ENCODE peak calls at places on chromosomes 7 and 10, in eight cellular contexts. K is body of pancreas, V is suprapubic skin, B is heart left ventricle, O is vagina, A is A549, N is esophagus muscularis mucosa, M is gastrocnemius medialis. Q is an unnamed sample. For H3K4me1, the result is how much of the 10 kb centered on the place peaks cover.

GRCh38 chr10:33005322-33006282 is 47.6 kb upstream of the ITGB1 start:
- DNase-seq in A (peak), K (peak), B (peak), M (peak), O (no peak), V (peak), N (no peak), Q (peak)

GRCh38 chr10:69684020-69684980 is 54.3 kb downstream of the FAM241B start:
- DNase-seq in B (peak), K (peak), O (no peak), V (peak), A (no peak), M (no peak), N (no peak), Q (no peak)

GRCh38 chr7:26365077-26365896 is 73.6 kb downstream of the SNX10 start:
- DNase-seq in O (no peak), M (peak), A (peak), N (no peak), B (no peak), K (peak), V (no peak), Q (no peak)

GRCh38 chr10:4474829-4475228 is 351.2 kb upstream of the AKR1E2 start:
- DNase-seq in M (no peak), V (no peak), N (no peak), O (no peak), B (no peak), A (no peak), K (no peak), Q (no peak)

GRCh38 chr10:131906269-131906639 is 5.4 kb downstream of the PPP2R2D start:
- DNase-seq in K (no peak), B (no peak), N (no peak), V (no peak), M (no peak), O (no peak), A (no peak), Q (no peak)

GRCh38 chr10:14468022-14468421 is 137.3 kb upstream of the FRMD4A start:
- DNase-seq in K (no peak), A (no peak), O (no peak), B (no peak), V (no peak), M (no peak), N (no peak), Q (no peak)

GRCh38 chr7:51055039-51055840 is 261.4 kb downstream of the COBL start:
- DNase-seq in K (no peak), B (no peak), V (no peak), N (peak), M (no peak), O (no peak), A (no peak), Q (peak)

GRCh38 chr10:34078798-34079470 is 736.2 kb downstream of the PARD3 start:
- DNase-seq in M (no peak), B (peak), O (peak), V (no peak), A (no peak), N (peak), K (no peak), Q (no peak)

GRCh38 chr10:30048768-30049507 is 10.4 kb downstream of the JCAD start:
- DNase-seq in K (no peak), N (no peak), O (no peak), V (no peak), M (no peak), B (no peak), A (no peak), Q (no peak)

GRCh38 chr10:3415038-3415736 is 242.6 kb upstream of the PITRM1 start:
- DNase-seq in K (no peak), O (peak), M (no peak), N (no peak), V (peak), A (no peak), B (no peak), Q (peak)

GRCh38 chr10:96073722-96074121 is 30.3 kb downstream of the CCNJ start:
- DNase-seq in V (no peak), N (no peak), O (no peak), B (no peak), A (peak), M (no peak), K (no peak), Q (no peak)

GRCh38 chr10:81177651-81178244 is 640.0 kb downstream of the SH2D4B start:
- DNase-seq in N (no peak), V (no peak), K (no peak), M (no peak), A (peak), B (no peak), O (no peak), Q (no peak)

GRCh38 chr10:50512743-50513416 is 110.9 kb downstream of the SGMS1 start:
- DNase-seq in B (no peak), K (no peak), M (no peak), A (no peak), N (no peak), V (no peak), O (no peak), Q (no peak)

DNA sequence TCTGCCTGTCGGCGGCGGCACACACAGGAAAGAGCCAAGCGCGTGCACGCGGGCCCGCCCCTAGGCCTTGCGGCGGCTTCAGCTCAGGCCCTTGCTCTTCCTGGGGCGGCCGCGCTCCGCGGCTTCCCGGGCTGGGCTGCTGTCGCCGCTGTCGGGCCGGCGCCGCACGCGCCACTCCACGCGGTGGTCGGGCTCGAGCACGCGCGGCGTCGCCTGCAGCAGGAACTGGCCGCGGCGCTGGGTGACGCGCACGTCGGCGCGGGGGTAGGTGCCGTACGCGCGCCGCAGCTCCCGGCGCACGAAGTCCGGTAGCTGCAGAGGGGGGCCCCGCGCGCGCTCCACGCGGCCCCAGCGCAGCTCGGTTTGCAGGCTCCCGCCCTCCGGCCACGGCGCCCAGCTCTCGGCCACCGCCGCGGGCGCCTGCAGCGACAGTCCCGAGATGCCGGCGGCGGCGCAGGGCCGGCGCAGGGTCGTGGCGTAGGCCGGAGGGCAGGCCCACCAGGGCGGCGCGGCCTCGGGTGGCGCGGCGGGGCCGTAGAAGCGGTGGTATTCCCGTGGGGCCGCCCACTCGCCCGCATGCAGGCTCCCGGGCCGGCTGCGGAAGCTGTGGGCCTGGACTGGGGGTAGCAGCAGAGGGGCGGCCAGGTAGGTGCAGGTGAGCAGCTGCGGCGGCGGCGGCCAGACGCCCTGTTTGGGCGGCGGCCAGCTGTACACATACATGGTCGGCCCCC is 804 bp downstream of the C10orf95 start:
- DNase-seq in O (no peak), M (peak), K (peak), A (peak), V (no peak), B (peak), N (no peak), Q (peak)
- TF ChIP-seq POLR2A in O (no peak), M (peak), K (peak), A (peak), V (peak), B (no peak), N (no peak), Q (peak)

GRCh38 chr10:35397953-35398352 is 61.6 kb downstream of the CCNY start:
- DNase-seq in M (no peak), V (no peak), N (no peak), O (no peak), B (no peak), A (no peak), K (no peak), Q (no peak)
- H3K4me1 ChIP-seq in M (half or more), V (under half), N (half or more), O (half or more), B (half or more), A (under half), K (under half), Q (under half)

GRCh38 chr7:158850390-158851174 is 5.8 kb upstream of the DYNC2I1 start:
- DNase-seq in A (no peak), K (no peak), N (no peak), M (no peak), B (no peak), O (no peak), V (no peak), Q (no peak)

GRCh38 chr7:158847451-158847866 is 8.9 kb upstream of the DYNC2I1 start:
- DNase-seq in O (no peak), M (no peak), A (no peak), B (no peak), N (no peak), K (no peak), V (no peak), Q (no peak)

GRCh38 chr7:158846304-158846703 is 10.1 kb upstream of the DYNC2I1 start:
- DNase-seq in O (no peak), V (no peak), A (no peak), N (no peak), B (no peak), M (no peak), K (no peak), Q (no peak)

GRCh38 chr7:158854681-158855081 is 1.7 kb upstream of the DYNC2I1 start:
- DNase-seq in B (no peak), V (no peak), A (no peak), N (no peak), K (no peak), O (no peak), M (no peak), Q (no peak)

GRCh38 chr7:158849553-158850389 is 6.6 kb upstream of the DYNC2I1 start:
- DNase-seq in B (no peak), A (no peak), M (no peak), K (no peak), N (no peak), V (no peak), O (no peak), Q (no peak)
- TF ChIP-seq POLR2A in B (no peak), A (no peak), M (no peak), K (no peak), N (no peak), V (no peak), O (no peak), Q (no peak)

GRCh38 chr10:83723080-83723479 is 416.2 kb upstream of the GHITM start:
- DNase-seq in A (no peak), B (peak), V (no peak), O (no peak), K (no peak), N (no peak), M (no peak), Q (no peak)

GRCh38 chr10:83724471-83725241 is 414.7 kb upstream of the GHITM start:
- DNase-seq in V (no peak), O (no peak), M (no peak), A (no peak), N (no peak), B (no peak), K (no peak), Q (no peak)

DNA sequence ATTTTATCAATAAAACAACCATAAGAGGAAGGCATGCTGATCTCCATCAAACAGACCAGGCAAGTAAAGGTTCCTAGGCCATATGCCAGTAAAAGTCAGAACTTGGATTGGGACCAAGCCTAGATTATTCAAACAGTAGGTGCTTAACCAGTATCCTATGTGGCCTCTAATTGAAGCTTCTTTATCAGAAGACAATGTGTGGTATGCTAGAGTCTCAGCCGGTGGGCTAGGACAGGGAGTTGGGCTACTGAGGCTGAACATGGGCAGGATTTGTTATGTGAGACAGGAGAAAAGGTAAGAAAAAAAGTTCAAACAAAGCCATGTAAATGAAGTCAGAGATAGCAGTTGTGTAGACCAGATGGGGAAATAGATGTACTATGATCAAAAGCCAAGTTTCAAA is 413.7 kb upstream of the GHITM start:
- DNase-seq in N (no peak), B (no peak), A (no peak), K (no peak), O (no peak), V (no peak), M (no peak), Q (no peak)
- H3K4me1 ChIP-seq in N (under half), B (under half), A (under half), K (under half), O (under half), V (under half), M (under half), Q (under half)

GRCh38 chr7:117119192-117119924 is 166.1 kb downstream of the ST7 start:
- DNase-seq in M (peak), O (no peak), K (peak), B (peak), V (peak), N (peak), A (peak), Q (peak)
- TF ChIP-seq POLR2A in M (no peak), O (no peak), K (no peak), B (no peak), V (no peak), N (no peak), A (no peak), Q (no peak)

DNA sequence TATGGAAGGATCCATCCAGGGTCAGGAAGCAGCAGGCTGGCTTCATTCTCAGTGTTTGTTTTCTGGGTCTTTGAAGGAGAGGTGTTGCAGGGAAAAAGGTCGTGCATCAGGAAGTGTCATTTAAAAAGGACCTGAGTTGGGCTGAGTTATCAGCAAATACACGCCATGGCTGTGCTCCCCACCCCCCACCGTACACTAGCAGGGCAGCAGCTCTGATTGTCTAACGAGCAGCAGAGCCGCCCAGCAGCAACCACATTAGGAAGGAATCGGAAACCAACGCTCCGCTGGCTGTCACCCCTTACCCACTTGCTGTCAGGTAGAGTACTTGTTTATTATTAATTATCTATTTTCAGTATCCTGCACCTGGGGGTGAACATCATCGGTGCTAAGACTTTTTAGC is 63.1 kb upstream of the STEAP1B start:
- DNase-seq in N (peak), O (no peak), K (no peak), A (no peak), B (peak), M (no peak), V (no peak), Q (no peak)
- H3K4me1 ChIP-seq in N (half or more), O (under half), K (half or more), A (half or more), B (under half), M (under half), V (half or more), Q (half or more)

GRCh38 chr7:151016505-151016904 is 7.8 kb downstream of the ATG9B start:
- DNase-seq in M (no peak), V (no peak), K (no peak), A (no peak), N (no peak), O (no peak), B (no peak), Q (no peak)
- TF ChIP-seq POLR2A in M (no peak), V (no peak), K (no peak), A (no peak), N (no peak), O (no peak), B (no peak), Q (no peak)

DNA sequence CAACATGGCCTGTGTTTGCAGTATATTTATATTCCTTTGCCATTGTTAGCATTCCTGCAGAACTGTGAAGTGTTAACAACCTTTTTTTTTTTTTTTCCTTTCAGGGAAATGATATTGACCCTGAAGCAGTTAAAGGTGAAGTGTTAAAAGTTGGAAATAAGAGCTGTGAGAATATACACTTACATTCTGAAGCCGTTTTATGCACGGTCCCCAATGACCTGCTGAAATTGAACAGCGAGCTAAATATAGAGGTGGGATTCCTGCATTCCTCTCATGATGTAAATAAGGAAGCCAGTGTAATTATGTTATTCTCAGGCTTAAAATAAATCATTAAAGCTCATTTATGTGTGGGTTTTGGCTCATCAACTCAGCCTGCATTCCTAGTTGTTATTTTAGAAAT is 92.8 kb upstream of the CAPZA2 start:
- DNase-seq in N (no peak), B (no peak), A (no peak), M (no peak), K (no peak), V (no peak), O (no peak), Q (no peak)
- H3K4me1 ChIP-seq in N (under half), B (under half), A (half or more), M (under half), K (under half), V (under half), O (under half), Q (under half)

GRCh38 chr10:38010150-38010903 is at the start of gene ZNF33A:
- DNase-seq in A (peak), O (peak), K (peak), B (peak), N (peak), M (peak), V (peak), Q (peak)
- TF ChIP-seq POLR2A in A (peak), O (peak), K (no peak), B (no peak), N (peak), M (peak), V (peak), Q (peak)

GRCh38 chr7:116218747-116219146 is 8.4 kb downstream of the TES start:
- DNase-seq in N (no peak), B (no peak), O (no peak), K (no peak), A (no peak), M (no peak), V (no peak), Q (no peak)
- H3K4me1 ChIP-seq in N (half or more), B (under half), O (under half), K (under half), A (half or more), M (under half), V (under half), Q (under half)

Q was measured in upper lobe of left lung.